ENCODE peak calls at places on chromosomes 13 and 19, in six cellular contexts. One of them, this sample, is unnamed.

GRCh38 chr13:26996965-26997752 is 174.5 kb downstream of the USP12 start:
- DNase-seq in K562: no peak
- DNase-seq in HepG2: no peak
- DNase-seq in H1: no peak
- DNase-seq in SK-N-SH: no peak
- DNase-seq in GM12878: peak
- DNase-seq in this sample: no peak

GRCh38 chr13:26699197-26699490 is 61.4 kb downstream of the GPR12 start:
- DNase-seq in K562: no peak
- DNase-seq in SK-N-SH: no peak
- DNase-seq in H1: no peak
- DNase-seq in GM12878: no peak
- DNase-seq in HepG2: no peak
- DNase-seq in this sample: no peak

GRCh38 chr13:34738251-34739170 is 203.6 kb upstream of the NBEA start:
- DNase-seq in SK-N-SH: no peak
- DNase-seq in GM12878: no peak
- DNase-seq in K562: no peak
- DNase-seq in H1: no peak
- DNase-seq in HepG2: no peak
- DNase-seq in this sample: no peak

GRCh38 chr13:51768378-51768921 is 35.5 kb downstream of the DHRS12 start:
- DNase-seq in HepG2: no peak
- DNase-seq in H1: peak
- DNase-seq in SK-N-SH: no peak
- DNase-seq in GM12878: no peak
- DNase-seq in K562: no peak
- DNase-seq in this sample: no peak

GRCh38 chr13:40408602-40409001 is 257.8 kb downstream of the FOXO1 start:
- DNase-seq in GM12878: no peak
- DNase-seq in K562: no peak
- DNase-seq in HepG2: no peak
- DNase-seq in H1: no peak
- DNase-seq in SK-N-SH: no peak
- DNase-seq in this sample: peak

GRCh38 chr19:31073485-31074221 is 275.6 kb downstream of the TSHZ3 start:
- DNase-seq in HepG2: no peak
- DNase-seq in K562: no peak
- DNase-seq in GM12878: no peak
- DNase-seq in SK-N-SH: no peak
- DNase-seq in H1: no peak
- DNase-seq in this sample: no peak

GRCh38 chr19:18253716-18254115 is 20.5 kb downstream of the IQCN start:
- DNase-seq in HepG2: no peak
- DNase-seq in K562: no peak
- DNase-seq in SK-N-SH: no peak
- DNase-seq in H1: no peak
- DNase-seq in GM12878: no peak
- DNase-seq in this sample: no peak

GRCh38 chr13:110187501-110188161 is 119.3 kb downstream of the COL4A1 start:
- DNase-seq in H1: no peak
- DNase-seq in K562: no peak
- DNase-seq in HepG2: no peak
- DNase-seq in SK-N-SH: peak
- DNase-seq in GM12878: no peak
- DNase-seq in this sample: peak

GRCh38 chr13:98752111-98752941 is at the start of gene SLC15A1:
- DNase-seq in H1: peak
- DNase-seq in K562: no peak
- DNase-seq in HepG2: no peak
- DNase-seq in GM12878: no peak
- DNase-seq in SK-N-SH: peak
- DNase-seq in this sample: no peak

GRCh38 chr13:30755678-30756077 is 20.3 kb downstream of the ALOX5AP start:
- DNase-seq in HepG2: no peak
- DNase-seq in SK-N-SH: no peak
- DNase-seq in H1: no peak
- DNase-seq in GM12878: no peak
- DNase-seq in K562: no peak
- DNase-seq in this sample: no peak

GRCh38 chr13:90302113-90302512 is 1045.4 kb upstream of the MIR17HG start:
- DNase-seq in K562: peak
- DNase-seq in GM12878: no peak
- DNase-seq in SK-N-SH: no peak
- DNase-seq in H1: no peak
- DNase-seq in HepG2: no peak
- DNase-seq in this sample: peak

GRCh38 chr19:37986048-37986750 is 79.2 kb downstream of the SIPA1L3 start:
- DNase-seq in K562: no peak
- DNase-seq in GM12878: no peak
- DNase-seq in SK-N-SH: no peak
- DNase-seq in HepG2: no peak
- DNase-seq in H1: no peak
- DNase-seq in this sample: no peak

GRCh38 chr19:46791944-46792343 is 3.5 kb upstream of the SLC1A5 start:
- DNase-seq in HepG2: no peak
- DNase-seq in SK-N-SH: peak
- DNase-seq in GM12878: no peak
- DNase-seq in K562: peak
- DNase-seq in H1: no peak
- DNase-seq in this sample: no peak

GRCh38 chr13:40996433-40997095 is 22.6 kb downstream of the ELF1 start:
- DNase-seq in K562: no peak
- DNase-seq in SK-N-SH: no peak
- DNase-seq in H1: no peak
- DNase-seq in HepG2: no peak
- DNase-seq in GM12878: no peak
- DNase-seq in this sample: no peak

GRCh38 chr13:45464141-45464686 is 525 bp upstream of the COG3 start:
- DNase-seq in GM12878: no peak
- DNase-seq in SK-N-SH: no peak
- DNase-seq in K562: no peak
- DNase-seq in HepG2: no peak
- DNase-seq in H1: no peak
- DNase-seq in this sample: no peak

GRCh38 chr19:23855676-23856075 is 59.0 kb upstream of the ZNF726 start:
- DNase-seq in H1: peak
- DNase-seq in GM12878: no peak
- DNase-seq in HepG2: no peak
- DNase-seq in SK-N-SH: no peak
- DNase-seq in K562: no peak
- DNase-seq in this sample: no peak

GRCh38 chr13:29496241-29496712 is 99.2 kb downstream of the SLC7A1 start:
- DNase-seq in K562: no peak
- DNase-seq in HepG2: no peak
- DNase-seq in H1: no peak
- DNase-seq in SK-N-SH: no peak
- DNase-seq in GM12878: no peak
- DNase-seq in this sample: no peak

GRCh38 chr13:92967923-92968322 is 258.7 kb upstream of the GPC6 start:
- DNase-seq in HepG2: peak
- DNase-seq in H1: no peak
- DNase-seq in K562: no peak
- DNase-seq in SK-N-SH: no peak
- DNase-seq in GM12878: no peak
- DNase-seq in this sample: peak

GRCh38 chr13:28204043-28204442 is 65.7 kb downstream of the PAN3 start:
- DNase-seq in K562: no peak
- DNase-seq in SK-N-SH: no peak
- DNase-seq in H1: no peak
- DNase-seq in HepG2: peak
- DNase-seq in GM12878: no peak
- DNase-seq in this sample: no peak

GRCh38 chr13:35690546-35690945 is 214.1 kb upstream of the MAB21L1 start:
- DNase-seq in GM12878: no peak
- DNase-seq in HepG2: no peak
- DNase-seq in H1: no peak
- DNase-seq in K562: no peak
- DNase-seq in SK-N-SH: no peak
- DNase-seq in this sample: peak

GRCh38 chr13:42028113-42028799 is 20.2 kb upstream of the DGKH start:
- DNase-seq in GM12878: no peak
- DNase-seq in H1: no peak
- DNase-seq in SK-N-SH: no peak
- DNase-seq in K562: no peak
- DNase-seq in HepG2: peak
- DNase-seq in this sample: no peak

GRCh38 chr13:94480672-94481145 is 1.2 kb upstream of the DCT start:
- DNase-seq in SK-N-SH: no peak
- DNase-seq in GM12878: no peak
- DNase-seq in HepG2: no peak
- DNase-seq in H1: no peak
- DNase-seq in K562: no peak
- DNase-seq in this sample: peak

GRCh38 chr13:50126378-50127016 is 111.3 kb downstream of the KCNRG start:
- DNase-seq in SK-N-SH: no peak
- DNase-seq in HepG2: peak
- DNase-seq in K562: no peak
- DNase-seq in H1: no peak
- DNase-seq in GM12878: no peak
- DNase-seq in this sample: peak

GRCh38 chr19:54464044-54464623 is 556 bp upstream of the LENG9 start:
- DNase-seq in K562: peak
- DNase-seq in H1: peak
- DNase-seq in GM12878: peak
- DNase-seq in HepG2: peak
- DNase-seq in SK-N-SH: peak
- DNase-seq in this sample: peak

GRCh38 chr13:111948281-111948680 is 118.7 kb upstream of the SOX1 start:
- DNase-seq in SK-N-SH: no peak
- DNase-seq in H1: peak
- DNase-seq in K562: no peak
- DNase-seq in GM12878: no peak
- DNase-seq in HepG2: no peak
- DNase-seq in this sample: no peak

GRCh38 chr13:112655898-112656297 is 33.9 kb upstream of the ATP11A start:
- DNase-seq in HepG2: no peak
- DNase-seq in K562: no peak
- DNase-seq in H1: no peak
- DNase-seq in SK-N-SH: no peak
- DNase-seq in GM12878: no peak
- DNase-seq in this sample: no peak

GRCh38 chr19:49854861-49855263 is 3.9 kb downstream of the PTOV1 start:
- DNase-seq in GM12878: no peak
- DNase-seq in H1: no peak
- DNase-seq in K562: no peak
- DNase-seq in HepG2: no peak
- DNase-seq in SK-N-SH: no peak
- DNase-seq in this sample: no peak

GRCh38 chr19:49853852-49854849 is 3.2 kb downstream of the PTOV1 start:
- DNase-seq in HepG2: no peak
- DNase-seq in SK-N-SH: no peak
- DNase-seq in H1: no peak
- DNase-seq in K562: no peak
- DNase-seq in GM12878: no peak
- DNase-seq in this sample: no peak

GRCh38 chr19:49850487-49851342 is at the start of gene PTOV1:
- DNase-seq in K562: peak
- DNase-seq in HepG2: peak
- DNase-seq in H1: peak
- DNase-seq in GM12878: peak
- DNase-seq in SK-N-SH: peak
- DNase-seq in this sample: peak

GRCh38 chr19:49851456-49852259 is 699 bp downstream of the PTOV1 start:
- DNase-seq in K562: peak
- DNase-seq in H1: peak
- DNase-seq in GM12878: no peak
- DNase-seq in SK-N-SH: peak
- DNase-seq in HepG2: no peak
- DNase-seq in this sample: no peak

GRCh38 chr19:49852631-49853126 is 1.7 kb downstream of the PTOV1 start:
- DNase-seq in H1: no peak
- DNase-seq in K562: no peak
- DNase-seq in HepG2: no peak
- DNase-seq in SK-N-SH: no peak
- DNase-seq in GM12878: no peak
- DNase-seq in this sample: peak
- H3K9ac ChIP-seq in H1: no peak
- H3K9ac ChIP-seq in K562: peak
- H3K9ac ChIP-seq in HepG2: peak
- H3K9ac ChIP-seq in SK-N-SH: peak
- H3K9ac ChIP-seq in GM12878: no peak
- H3K9ac ChIP-seq in this sample: no peak

GRCh38 chr19:19420570-19421301 is 15.3 kb downstream of the GATAD2A start:
- DNase-seq in HepG2: no peak
- DNase-seq in SK-N-SH: no peak
- DNase-seq in GM12878: peak
- DNase-seq in K562: no peak
- DNase-seq in H1: no peak
- DNase-seq in this sample: no peak
- TF ChIP-seq RFX5 in HepG2: no peak
- TF ChIP-seq RFX5 in SK-N-SH: no peak
- TF ChIP-seq RFX5 in GM12878: no peak
- TF ChIP-seq RFX5 in K562: no peak
- TF ChIP-seq RFX5 in H1: no peak
- TF ChIP-seq RFX5 in this sample: no peak

GRCh38 chr19:3721131-3721899 is 13.1 kb downstream of the TJP3 start:
- DNase-seq in GM12878: no peak
- DNase-seq in SK-N-SH: peak
- DNase-seq in K562: peak
- DNase-seq in H1: peak
- DNase-seq in HepG2: peak
- DNase-seq in this sample: peak
- H3K9ac ChIP-seq in GM12878: no peak
- H3K9ac ChIP-seq in SK-N-SH: no peak
- H3K9ac ChIP-seq in K562: no peak
- H3K9ac ChIP-seq in H1: no peak
- H3K9ac ChIP-seq in HepG2: no peak
- H3K9ac ChIP-seq in this sample: no peak

DNA sequence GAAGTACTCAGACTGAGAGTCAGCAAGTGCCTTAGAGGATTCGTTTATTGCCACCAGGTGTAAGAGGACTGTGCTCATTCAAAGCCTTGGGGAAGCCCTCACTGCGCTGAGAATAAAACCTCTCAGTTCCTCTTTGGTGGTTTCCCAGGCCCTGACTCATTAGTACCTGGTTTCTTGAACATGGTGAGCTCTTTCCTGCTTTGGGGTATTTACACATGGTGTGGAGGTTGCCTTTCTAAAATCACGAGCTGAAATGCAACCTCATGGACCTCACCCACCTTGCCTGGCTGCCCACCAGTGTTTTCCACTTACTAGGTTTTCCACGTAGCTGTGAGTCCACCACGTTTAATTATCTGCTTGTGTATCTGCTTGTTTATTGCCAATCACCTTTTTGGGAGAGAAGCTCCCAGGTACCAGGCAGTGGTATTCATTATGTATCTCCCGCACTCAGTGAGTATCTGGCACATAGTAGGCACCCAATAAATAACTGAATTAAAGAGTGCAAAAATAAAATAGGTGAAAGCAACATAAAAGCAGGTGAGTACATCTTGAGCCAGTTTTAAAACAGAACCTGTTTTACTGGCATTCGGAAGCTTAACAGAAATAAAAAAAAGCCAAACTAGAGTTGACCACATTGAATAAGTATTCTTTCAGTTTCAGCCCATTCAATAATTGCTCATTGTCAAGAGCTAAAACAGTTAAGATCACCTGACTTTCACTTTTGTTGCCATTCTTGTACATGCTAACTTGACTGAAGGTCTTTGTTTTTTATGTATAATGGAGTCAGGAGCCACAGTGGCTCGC is 533.0 kb downstream of the MYO16 start:
- DNase-seq in K562: no peak
- DNase-seq in HepG2: no peak
- DNase-seq in SK-N-SH: no peak
- DNase-seq in H1: no peak
- DNase-seq in GM12878: peak
- DNase-seq in this sample: no peak
- TF ChIP-seq RFX5 in K562: no peak
- TF ChIP-seq RFX5 in HepG2: no peak
- TF ChIP-seq RFX5 in SK-N-SH: no peak
- TF ChIP-seq RFX5 in H1: no peak
- TF ChIP-seq RFX5 in GM12878: no peak
- TF ChIP-seq RFX5 in this sample: no peak